ENCODE peak calls at places on chromosomes 6 and 20, in six cellular contexts. I, P, Y, L, B and X are unnamed samples.

GRCh38 chr6:119510246-119510645 is 160.7 kb upstream of the MAN1A1 start:
- DNase-seq in P (no peak), L (no peak), B (no peak), I (no peak), Y (no peak), X (no peak)

GRCh38 chr6:26327450-26328264 is 37.3 kb upstream of the BTN3A2 start:
- DNase-seq in P (peak; percentile 45), L (no peak), I (no peak), Y (no peak), B (no peak), X (no peak)

GRCh38 chr6:80586242-80586641 is 479.8 kb downstream of the BCKDHB start:
- DNase-seq in Y (no peak), L (no peak), B (no peak), I (no peak), P (no peak), X (no peak)

GRCh38 chr20:35012227-35013069 is 56.8 kb downstream of the MYH7B start:
- DNase-seq in Y (no peak), P (no peak), I (no peak), L (peak; percentile 36), B (no peak), X (no peak)

GRCh38 chr6:37137881-37138568 is 31.9 kb upstream of the PIM1 start:
- DNase-seq in B (no peak), P (no peak), L (no peak), Y (no peak), I (no peak), X (no peak)

GRCh38 chr6:157427969-157428368 is 47.0 kb downstream of the ZDHHC14 start:
- DNase-seq in Y (no peak), I (no peak), P (no peak), L (no peak), B (no peak), X (no peak)

GRCh38 chr6:17395112-17395511 is 1.7 kb downstream of the CAP2 start:
- DNase-seq in I (no peak), Y (no peak), B (no peak), P (no peak), L (no peak), X (no peak)

GRCh38 chr6:150590448-150590847 is 9.2 kb upstream of the PLEKHG1 start:
- DNase-seq in I (no peak), L (no peak), B (no peak), Y (no peak), P (no peak), X (no peak)

GRCh38 chr20:8964944-8965562 is 103.8 kb upstream of the PLCB4 start:
- DNase-seq in I (no peak), B (no peak), L (no peak), P (no peak), Y (no peak), X (no peak)

GRCh38 chr20:32991386-32991785 is 12.8 kb downstream of the SUN5 start:
- DNase-seq in L (no peak), Y (no peak), P (no peak), B (no peak), I (no peak), X (no peak)

GRCh38 chr20:8880085-8880853 is 188.6 kb upstream of the PLCB4 start:
- DNase-seq in P (no peak), Y (no peak), I (no peak), L (no peak), B (no peak), X (no peak)

GRCh38 chr6:72622094-72622540 is 253 bp downstream of the KCNQ5 start:
- DNase-seq in I (peak; percentile 62), Y (peak; percentile 29), B (peak; percentile 10), L (peak; percentile 43), P (peak; percentile 35), X (peak; percentile 19)

GRCh38 chr20:34312024-34312460 is 8.9 kb upstream of the AHCY start:
- DNase-seq in B (no peak), L (no peak), Y (no peak), P (no peak), I (no peak), X (no peak)

GRCh38 chr6:24779416-24779815 is 4.7 kb downstream of the GMNN start:
- DNase-seq in P (no peak), Y (no peak), I (no peak), B (no peak), L (no peak), X (no peak)

GRCh38 chr6:129251669-129252376 is 368.9 kb downstream of the LAMA2 start:
- DNase-seq in I (peak; percentile 9), B (peak; percentile 56), Y (no peak), L (peak; percentile 48), P (peak; percentile 19), X (peak; percentile 13)

GRCh38 chr6:113855500-113856010 is 1.6 kb upstream of the MARCKS start:
- DNase-seq in B (peak; percentile 28), Y (no peak), L (no peak), I (no peak), P (no peak), X (no peak)

GRCh38 chr6:107603029-107603428 is 113.1 kb downstream of the SOBP start:
- DNase-seq in P (no peak), I (no peak), L (no peak), B (no peak), Y (no peak), X (no peak)

GRCh38 chr6:121000381-121000780 is 333.9 kb downstream of the TBC1D32 start:
- DNase-seq in L (no peak), Y (no peak), B (no peak), P (no peak), I (no peak), X (no peak)

GRCh38 chr6:69848552-69848951 is 17.8 kb upstream of the COL19A1 start:
- DNase-seq in P (no peak), Y (no peak), I (no peak), B (no peak), L (no peak), X (no peak)

GRCh38 chr20:59596690-59597089 is 7.7 kb upstream of the PHACTR3 start:
- DNase-seq in I (no peak), P (no peak), B (no peak), L (no peak), Y (no peak), X (no peak)

GRCh38 chr6:69846312-69846711 is 20.0 kb upstream of the COL19A1 start:
- DNase-seq in P (no peak), L (no peak), B (no peak), I (no peak), Y (no peak), X (no peak)

GRCh38 chr6:109442393-109442924 is 1.9 kb downstream of the SMPD2 start:
- DNase-seq in P (no peak), L (no peak), B (no peak), Y (no peak), I (no peak), X (no peak)

GRCh38 chr6:56913276-56914138 is 41.4 kb upstream of the BEND6 start:
- DNase-seq in Y (no peak), L (no peak), P (no peak), B (no peak), I (no peak), X (no peak)

GRCh38 chr20:60680554-60680953 is 571.5 kb upstream of the CDH4 start:
- DNase-seq in B (no peak), Y (no peak), L (no peak), P (no peak), I (no peak), X (no peak)

GRCh38 chr6:30212865-30213653 is at the start of gene TRIM26:
- DNase-seq in B (peak; percentile 98), L (peak; percentile 99), P (peak; percentile 93), Y (peak; percentile 93), I (peak; percentile 93), X (peak; percentile 82)

GRCh38 chr6:22622390-22622789 is 53.0 kb downstream of the HDGFL1 start:
- DNase-seq in Y (no peak), L (no peak), B (no peak), I (no peak), P (no peak), X (no peak)

GRCh38 chr6:123635144-123635543 is 1.6 kb downstream of the TRDN start:
- DNase-seq in I (no peak), B (no peak), P (no peak), L (no peak), Y (no peak), X (no peak)

GRCh38 chr6:119303164-119303887 is 46.2 kb downstream of the MAN1A1 start:
- DNase-seq in B (no peak), P (no peak), L (no peak), I (no peak), Y (no peak), X (no peak)

GRCh38 chr6:88376759-88377387 is 210.7 kb upstream of the CNR1 start:
- DNase-seq in B (no peak), L (no peak), P (no peak), I (no peak), Y (no peak), X (no peak)

GRCh38 chr6:101086473-101086872 is 205.3 kb upstream of the ASCC3 start:
- DNase-seq in I (no peak), Y (no peak), L (no peak), B (no peak), P (no peak), X (no peak)

GRCh38 chr6:16239090-16239797 is 857 bp downstream of the GMPR start:
- DNase-seq in Y (no peak), B (peak; percentile 59), P (no peak), I (no peak), L (peak; percentile 62), X (no peak)